ENCODE peak calls at places on chromosomes 11 and 22, in six cellular contexts. J, H, X, F, I and M are unnamed samples.

GRCh38 chr11:133892584-133893380 is 47.5 kb upstream of the SPATA19 start:
- DNase-seq in X (no peak), J (no peak), H (no peak), I (no peak), F (no peak), M (no peak)

GRCh38 chr11:78910322-78910721 is 335.7 kb upstream of the NARS2 start:
- DNase-seq in J (no peak), F (no peak), X (no peak), H (no peak), I (no peak), M (no peak)

GRCh38 chr11:64044730-64045386 is 9.1 kb downstream of the FLRT1 start:
- DNase-seq in H (no peak), X (no peak), I (no peak), J (no peak), F (no peak), M (no peak)

GRCh38 chr11:34749666-34750659 is 129.1 kb downstream of the EHF start:
- DNase-seq in J (peak; percentile 90), I (peak; percentile 74), F (no peak), H (peak; percentile 79), X (no peak), M (no peak)

GRCh38 chr11:120324932-120325810 is at the start of gene TLCD5:
- DNase-seq in I (peak; percentile 63), J (no peak), F (peak; percentile 78), H (peak; percentile 72), X (peak; percentile 88), M (peak; percentile 90)

GRCh38 chr11:76173663-76174062 is 32.6 kb downstream of the WNT11 start:
- DNase-seq in J (no peak), I (no peak), H (no peak), F (no peak), X (no peak), M (no peak)

GRCh38 chr22:29524440-29525191 is 28.9 kb downstream of the THOC5 start:
- DNase-seq in H (no peak), X (peak; percentile 61), I (peak; percentile 12), F (peak; percentile 26), J (no peak), M (peak; percentile 41)

GRCh38 chr11:107799245-107799859 is 59.2 kb downstream of the SLC35F2 start:
- DNase-seq in I (peak; percentile 80), X (peak; percentile 78), F (peak; percentile 56), H (peak; percentile 62), J (peak; percentile 64), M (peak; percentile 82)

GRCh38 chr11:1034001-1034400 is 2.5 kb downstream of the MUC6 start:
- DNase-seq in J (no peak), X (no peak), I (no peak), F (no peak), H (no peak), M (no peak)

GRCh38 chr11:34145847-34146381 is 40.5 kb downstream of the NAT10 start:
- DNase-seq in I (no peak), X (no peak), F (no peak), J (no peak), H (no peak), M (no peak)

GRCh38 chr11:94322501-94322900 is 18.1 kb downstream of the IZUMO1R start:
- DNase-seq in H (no peak), I (no peak), F (no peak), J (no peak), X (no peak), M (no peak)

GRCh38 chr11:102794382-102794781 is 3.6 kb downstream of the MMP1 start:
- DNase-seq in X (peak; percentile 59), F (peak; percentile 47), I (peak; percentile 66), H (no peak), J (no peak), M (no peak)

GRCh38 chr22:23057331-23057730 is 13.0 kb upstream of the GNAZ start:
- DNase-seq in J (no peak), I (no peak), X (no peak), F (no peak), H (peak; percentile 19), M (no peak)
- TF ChIP-seq CTCF in J (no peak), I (no peak), X (no peak), F (no peak), H (no peak), M (no peak)

GRCh38 chr22:44975444-44976262 is 34.2 kb downstream of the PHF21B start:
- DNase-seq in J (peak; percentile 33), F (peak; percentile 74), H (peak; percentile 87), I (peak; percentile 59), X (peak; percentile 96), M (peak; percentile 77)
- TF ChIP-seq CTCF in J (no peak), F (peak; percentile 51), H (peak; percentile 40), I (peak; percentile 92), X (peak; percentile 89), M (peak; percentile 81)

DNA sequence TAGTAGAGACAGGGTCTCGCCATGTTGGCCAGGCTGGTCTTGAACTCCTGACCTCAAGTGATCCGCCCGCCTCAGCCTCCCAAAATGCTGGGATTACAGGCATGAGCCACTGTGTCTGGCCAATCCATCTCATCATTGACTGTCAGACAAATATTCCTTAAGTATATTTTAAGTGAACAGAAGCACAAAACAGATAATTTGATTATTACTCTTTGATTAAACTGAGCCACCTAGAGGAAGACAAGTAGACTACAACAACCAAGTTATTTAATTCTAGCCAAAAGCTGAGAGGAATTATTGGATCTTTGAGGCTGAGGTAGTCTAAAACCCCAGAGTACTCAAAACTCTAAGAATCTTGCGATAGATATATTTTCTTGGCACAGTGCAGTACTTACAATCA is 1.2 kb downstream of the ACRV1 start:
- DNase-seq in J (no peak), I (no peak), X (no peak), H (no peak), F (no peak), M (no peak)
- TF ChIP-seq CTCF in J (no peak), I (no peak), X (no peak), H (no peak), F (peak; percentile 20), M (no peak)

GRCh38 chr11:96948066-96948465 is 558.3 kb downstream of the JRKL start:
- DNase-seq in H (no peak), J (no peak), F (no peak), I (no peak), X (no peak), M (no peak)

GRCh38 chr11:96949464-96949863 is 559.7 kb downstream of the JRKL start:
- DNase-seq in H (no peak), I (no peak), J (no peak), X (no peak), F (no peak), M (no peak)

GRCh38 chr11:96942855-96943254 is 553.0 kb downstream of the JRKL start:
- DNase-seq in J (no peak), X (peak; percentile 12), F (no peak), I (no peak), H (no peak), M (no peak)

DNA sequence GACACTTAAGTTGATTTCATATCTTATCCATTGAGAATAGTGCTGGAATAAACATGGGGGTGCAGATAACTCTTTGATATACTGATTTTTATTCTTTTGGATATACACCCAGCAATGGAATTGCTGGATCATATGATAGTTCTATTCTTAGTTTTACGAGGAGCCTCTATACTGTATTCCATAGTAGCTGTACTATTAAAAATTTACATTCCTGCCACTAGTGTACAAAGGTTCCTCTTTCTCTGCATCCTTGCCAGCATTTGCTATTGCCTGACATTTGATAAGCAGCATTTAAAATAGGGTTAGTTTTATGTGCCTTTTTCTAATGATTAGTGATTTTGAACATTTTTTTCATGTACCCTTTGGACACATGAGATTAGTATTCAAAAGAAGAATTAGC is 554.2 kb downstream of the JRKL start:
- DNase-seq in X (no peak), H (no peak), I (no peak), F (no peak), J (no peak), M (no peak)
- TF ChIP-seq CTCF in X (no peak), H (no peak), I (no peak), F (no peak), J (no peak), M (no peak)

GRCh38 chr11:57667065-57667714 is 724 bp upstream of the ZDHHC5 start:
- DNase-seq in X (peak; percentile 93), F (peak; percentile 99), I (peak; percentile 98), J (peak; percentile 97), H (peak; percentile 95), M (peak; percentile 89)
- TF ChIP-seq CTCF in X (no peak), F (no peak), I (no peak), J (no peak), H (no peak), M (no peak)